ENCODE peak calls at places on chromosome 9, in four cellular contexts. K is WTC11, I is GM20000, U is stomach. E is an unnamed sample.

GRCh38 chr9:137918331-137919094 is 40.9 kb downstream of the CACNA1B start:
- DNase-seq in K (no peak), I (no peak), U (no peak), E (no peak)

GRCh38 chr9:27450752-27451151 is 73.3 kb upstream of the IFNK start:
- DNase-seq in K (no peak), I (no peak), U (no peak), E (no peak)

GRCh38 chr9:6024035-6024554 is 8.7 kb upstream of the RANBP6 start:
- DNase-seq in K (no peak), I (peak; percentile 53), U (no peak), E (peak; percentile 54)

GRCh38 chr9:277595-278330 is 63.1 kb downstream of the DOCK8 start:
- DNase-seq in K (no peak), I (no peak), U (no peak), E (no peak)

GRCh38 chr9:137172907-137173794 is 1.3 kb upstream of the TMEM210 start:
- DNase-seq in K (no peak), I (peak; percentile 37), U (peak; percentile 74), E (no peak)

GRCh38 chr9:109477269-109478203 is 20.6 kb downstream of the PTPN3 start:
- DNase-seq in K (no peak), I (peak; percentile 57), U (peak; percentile 95), E (no peak)

GRCh38 chr9:117723986-117724654 is 19.9 kb downstream of the TLR4 start:
- DNase-seq in K (no peak), I (no peak), U (no peak), E (no peak)

GRCh38 chr9:126705311-126705766 is 91.6 kb downstream of the LMX1B start:
- DNase-seq in K (peak; percentile 94), I (peak; percentile 91), U (peak; percentile 84), E (peak; percentile 93)

GRCh38 chr9:114655689-114656088 is 1.9 kb downstream of the TEX53 start:
- DNase-seq in K (no peak), I (no peak), U (no peak), E (no peak)

GRCh38 chr9:110031511-110032173 is 176.3 kb downstream of the C9orf152 start:
- DNase-seq in K (no peak), I (no peak), U (no peak), E (no peak)

GRCh38 chr9:76153902-76154629 is 240.2 kb downstream of the RFK start:
- DNase-seq in K (no peak), I (no peak), U (no peak), E (no peak)

GRCh38 chr9:131656356-131657030 is 83.4 kb downstream of the RAPGEF1 start:
- DNase-seq in K (no peak), I (peak; percentile 54), U (peak; percentile 62), E (peak; percentile 82)

GRCh38 chr9:37706290-37706689 is 47.3 kb upstream of the TRMT10B start:
- DNase-seq in K (no peak), I (no peak), U (no peak), E (no peak)

GRCh38 chr9:77820293-77820954 is 172.3 kb upstream of the GNA14 start:
- DNase-seq in K (no peak), I (no peak), U (no peak), E (no peak)

GRCh38 chr9:92669527-92669889 is 423 bp downstream of the IPPK start:
- DNase-seq in K (peak; percentile 27), I (peak; percentile 67), U (peak; percentile 31), E (no peak)

GRCh38 chr9:92706218-92706940 is 36.4 kb upstream of the IPPK start:
- DNase-seq in K (peak; percentile 76), I (peak; percentile 53), U (no peak), E (peak; percentile 75)

GRCh38 chr9:108885643-108886348 is 23.7 kb downstream of the ACTL7A start:
- DNase-seq in K (no peak), I (peak; percentile 73), U (no peak), E (peak; percentile 84)

GRCh38 chr9:94995294-94995693 is 268.8 kb downstream of the AOPEP start:
- DNase-seq in K (no peak), I (no peak), U (no peak), E (no peak)

GRCh38 chr9:127837346-127837745 is 17.1 kb downstream of the ENG start:
- DNase-seq in K (no peak), I (no peak), U (no peak), E (no peak)

GRCh38 chr9:131312246-131312645 is 22.7 kb downstream of the PLPP7 start:
- DNase-seq in K (no peak), I (no peak), U (no peak), E (no peak)

GRCh38 chr9:77977210-77977611 is 54.4 kb downstream of the GNAQ start:
- DNase-seq in K (peak; percentile 68), I (peak; percentile 21), U (peak; percentile 66), E (peak; percentile 68)

GRCh38 chr9:32776201-32776600 is 7.1 kb upstream of the TMEM215 start:
- DNase-seq in K (no peak), I (no peak), U (no peak), E (no peak)

GRCh38 chr9:113581865-113582697 is 118.6 kb downstream of the RGS3 start:
- DNase-seq in K (no peak), I (peak; percentile 91), U (peak; percentile 84), E (peak; percentile 94)

GRCh38 chr9:107733530-107733907 is 243.9 kb upstream of the KLF4 start:
- DNase-seq in K (no peak), I (no peak), U (peak; percentile 56), E (no peak)

GRCh38 chr9:119963798-119964372 is 594.6 kb upstream of the BRINP1 start:
- DNase-seq in K (peak; percentile 78), I (no peak), U (peak; percentile 25), E (no peak)

GRCh38 chr9:136282272-136282861 is 21.5 kb downstream of the CCDC187 start:
- DNase-seq in K (no peak), I (no peak), U (no peak), E (peak; percentile 47)

GRCh38 chr9:110763568-110763967 is 95.0 kb downstream of the MUSK start:
- DNase-seq in K (no peak), I (no peak), U (no peak), E (no peak)

GRCh38 chr9:107794259-107794658 is 304.7 kb upstream of the KLF4 start:
- DNase-seq in K (no peak), I (no peak), U (no peak), E (no peak)

GRCh38 chr9:110768887-110769286 is 100.3 kb downstream of the MUSK start:
- DNase-seq in K (no peak), I (no peak), U (no peak), E (no peak)

GRCh38 chr9:20242767-20243166 is 379.5 kb downstream of the MLLT3 start:
- DNase-seq in K (no peak), I (peak; percentile 36), U (no peak), E (peak; percentile 69)

GRCh38 chr9:8356406-8356805 is 556.8 kb upstream of the DMAC1 start:
- DNase-seq in K (no peak), I (no peak), U (no peak), E (no peak)

GRCh38 chr9:111601237-111602018 is 2.0 kb upstream of the PTGR1 start:
- DNase-seq in K (no peak), I (no peak), U (no peak), E (no peak)

GRCh38 chr9:137341227-137341626 is 39.2 kb upstream of the NRARP start:
- DNase-seq in K (no peak), I (no peak), U (no peak), E (no peak)

GRCh38 chr9:92666912-92667532 is 2.9 kb downstream of the IPPK start:
- DNase-seq in K (no peak), I (no peak), U (no peak), E (no peak)

GRCh38 chr9:69809304-69809863 is 11.2 kb upstream of the CFAP95 start:
- DNase-seq in K (peak; percentile 50), I (no peak), U (no peak), E (peak; percentile 58)
- TF ChIP-seq CTCF in K (no peak), I (no peak), U (no peak), E (peak; percentile 54)

DNA sequence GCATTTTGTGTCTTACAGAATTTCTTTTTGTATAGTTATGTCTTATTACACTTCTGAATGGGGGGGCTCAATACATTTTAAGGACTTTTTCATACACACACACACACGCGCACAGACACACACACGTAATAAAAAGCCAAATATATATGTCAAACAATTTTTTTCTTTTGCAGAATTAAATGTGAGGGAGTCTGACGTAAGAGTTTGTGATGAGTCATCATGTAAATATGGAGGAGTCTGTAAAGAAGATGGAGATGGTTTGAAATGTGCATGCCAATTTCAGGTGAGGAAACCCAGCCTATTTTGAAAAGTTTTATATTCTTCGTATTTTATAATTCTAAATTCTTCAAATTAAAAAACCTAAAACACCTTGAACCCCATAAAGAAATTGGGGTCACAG is 25.6 kb downstream of the TMEFF1 start:
- DNase-seq in K (no peak), I (no peak), U (no peak), E (no peak)
- TF ChIP-seq CTCF in K (no peak), I (no peak), U (no peak), E (no peak)

GRCh38 chr9:12884736-12885395 is 110.0 kb downstream of the LURAP1L start:
- DNase-seq in K (no peak), I (no peak), U (no peak), E (no peak)
- TF ChIP-seq CTCF in K (no peak), I (no peak), U (no peak), E (no peak)

GRCh38 chr9:79565245-79565644 is 6.5 kb upstream of the TLE4 start:
- DNase-seq in K (no peak), I (peak; percentile 10), U (no peak), E (peak; percentile 69)

GRCh38 chr9:79570449-79571308 is 1.1 kb upstream of the TLE4 start:
- DNase-seq in K (peak; percentile 63), I (peak; percentile 38), U (peak; percentile 36), E (peak; percentile 73)

GRCh38 chr9:79569814-79570448 is 1.8 kb upstream of the TLE4 start:
- DNase-seq in K (no peak), I (no peak), U (no peak), E (peak; percentile 5)

GRCh38 chr9:79568337-79569084 is 3.3 kb upstream of the TLE4 start:
- DNase-seq in K (no peak), I (peak; percentile 10), U (no peak), E (peak; percentile 9)

DNA sequence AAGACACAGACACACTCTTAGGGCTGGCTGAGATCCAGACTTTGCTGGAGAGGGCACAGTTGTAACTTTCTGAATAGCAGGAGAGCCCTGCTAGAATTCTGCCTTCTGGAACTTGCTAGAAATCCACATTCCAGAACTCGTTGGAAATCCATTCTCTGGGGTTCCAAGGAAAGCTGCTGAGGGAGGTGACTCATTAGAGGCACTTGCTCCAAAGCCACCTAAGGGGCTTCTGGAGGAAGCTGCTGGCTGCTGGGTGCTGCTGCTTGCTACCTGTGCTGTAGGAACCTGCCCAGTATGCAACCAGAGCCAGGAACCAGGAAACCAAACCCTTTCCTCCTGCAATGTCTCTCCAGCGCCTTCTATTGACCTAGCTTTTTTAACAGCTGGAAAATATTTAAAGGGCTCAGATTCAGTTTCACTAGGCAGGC is 4.1 kb upstream of the TLE4 start:
- DNase-seq in K (no peak), I (no peak), U (no peak), E (no peak)
- TF ChIP-seq CTCF in K (no peak), I (no peak), U (no peak), E (no peak)